ENCODE peak calls at places on chromosomes 13 and 19, in eight cellular contexts. F is left colon; N is activated T-cell treated with anti-CD3 and anti-CD28 coated beads for 1 hour; G is kidney tubule cell; T is ascending aorta; Y is BJ; W is stimulated activated CD4-positive, alpha-beta T cell treated with anti-CD3 and anti-CD28 coated beads, Interleukin-15, amount 100 ng/mL, for 1 hour; X is amygdala. V is an unnamed sample.

GRCh38 chr13:101520672-101521071 is 68.2 kb downstream of the ITGBL1 start:
- DNase-seq in T (no peak), X (no peak), F (no peak), W (no peak), N (no peak), Y (no peak), G (peak; percentile 77), V (no peak)

GRCh38 chr19:46925548-46925950 is 64.8 kb downstream of the ARHGAP35 start:
- DNase-seq in X (no peak), G (peak; percentile 83), T (no peak), N (no peak), F (peak; percentile 71), Y (no peak), W (no peak), V (no peak)

GRCh38 chr19:45630463-45630862 is 8.7 kb downstream of the EML2 start:
- DNase-seq in X (no peak), T (no peak), G (peak; percentile 92), W (no peak), N (no peak), Y (peak; percentile 91), F (no peak), V (no peak)

GRCh38 chr13:64855506-64855905 is 2374.6 kb downstream of the PCDH9 start:
- DNase-seq in N (no peak), X (no peak), T (no peak), Y (no peak), F (no peak), G (no peak), W (no peak), V (no peak)

GRCh38 chr13:20720499-20720898 is 17.0 kb downstream of the IL17D start:
- DNase-seq in W (no peak), Y (no peak), F (no peak), N (no peak), X (no peak), G (no peak), T (no peak), V (no peak)

GRCh38 chr13:27857271-27857670 is 62.5 kb upstream of the PDX1 start:
- DNase-seq in W (no peak), F (no peak), G (no peak), X (no peak), T (no peak), Y (no peak), N (no peak), V (no peak)

GRCh38 chr13:63304497-63304896 is 1888.8 kb upstream of the PCDH20 start:
- DNase-seq in F (no peak), W (no peak), T (no peak), G (no peak), X (no peak), Y (no peak), N (no peak), V (no peak)

GRCh38 chr13:71856548-71856947 is 10.5 kb downstream of the DACH1 start:
- DNase-seq in G (no peak), N (no peak), T (no peak), W (no peak), Y (no peak), F (no peak), X (no peak), V (no peak)

GRCh38 chr13:97710797-97711196 is 242.7 kb upstream of the IPO5 start:
- DNase-seq in F (no peak), T (no peak), N (no peak), G (no peak), W (no peak), X (no peak), Y (no peak), V (no peak)

GRCh38 chr13:44306401-44307192 is 67.0 kb upstream of the SERP2 start:
- DNase-seq in T (peak; percentile 38), W (no peak), F (peak; percentile 69), N (no peak), G (peak; percentile 91), X (no peak), Y (peak; percentile 76), V (no peak)

GRCh38 chr19:49691243-49692101 is 556 bp downstream of the CPT1C start:
- DNase-seq in W (no peak), X (peak; percentile 76), Y (no peak), T (no peak), N (no peak), F (no peak), G (peak; percentile 37), V (no peak)

GRCh38 chr19:23049256-23049655 is 46.3 kb upstream of the ZNF728 start:
- DNase-seq in X (no peak), Y (no peak), F (no peak), W (no peak), N (no peak), T (no peak), G (no peak), V (no peak)

GRCh38 chr19:13055213-13056051 is 47.2 kb downstream of the LYL1 start:
- DNase-seq in X (peak; percentile 32), Y (peak; percentile 89), G (peak; percentile 77), W (no peak), T (peak; percentile 50), N (no peak), F (peak; percentile 64), V (peak; percentile 72)

GRCh38 chr13:33797622-33798021 is 20.3 kb upstream of the RFC3 start:
- DNase-seq in X (no peak), W (no peak), G (no peak), T (no peak), Y (no peak), N (no peak), F (no peak), V (no peak)

GRCh38 chr13:98581971-98582702 is 5.2 kb upstream of the STK24 start:
- DNase-seq in T (no peak), G (peak; percentile 80), X (no peak), Y (no peak), W (no peak), N (no peak), F (no peak), V (no peak)

GRCh38 chr19:17772172-17772571 is 20.9 kb downstream of the FCHO1 start:
- DNase-seq in T (no peak), G (no peak), N (no peak), W (no peak), F (no peak), Y (no peak), X (no peak), V (no peak)

GRCh38 chr13:42990147-42990990 is 1.7 kb downstream of the EPSTI1 start:
- DNase-seq in G (no peak), X (no peak), Y (no peak), N (no peak), F (no peak), T (no peak), W (no peak), V (no peak)

GRCh38 chr19:57389194-57389729 is 392 bp upstream of the ZNF548 start:
- DNase-seq in W (no peak), F (no peak), Y (no peak), X (no peak), T (no peak), G (no peak), N (no peak), V (no peak)

GRCh38 chr13:50161052-50161451 is 145.8 kb downstream of the KCNRG start:
- DNase-seq in W (no peak), N (no peak), G (peak; percentile 30), F (no peak), Y (no peak), X (no peak), T (no peak), V (no peak)

GRCh38 chr19:35095667-35096368 is 19.8 kb upstream of the FXYD3 start:
- DNase-seq in F (no peak), T (no peak), N (no peak), Y (no peak), X (no peak), G (peak; percentile 13), W (no peak), V (peak; percentile 48)

GRCh38 chr19:50384685-50385535 is 763 bp downstream of the POLD1 start:
- DNase-seq in W (no peak), G (peak; percentile 37), F (no peak), N (no peak), T (no peak), Y (no peak), X (no peak), V (no peak)

GRCh38 chr13:99956473-99957349 is 14.9 kb downstream of the ZIC5 start:
- DNase-seq in X (peak; percentile 16), G (no peak), W (no peak), F (no peak), Y (no peak), T (no peak), N (no peak), V (no peak)

GRCh38 chr19:3780786-3781304 is 5.3 kb downstream of the MATK start:
- DNase-seq in W (no peak), Y (no peak), T (no peak), F (no peak), N (no peak), G (no peak), X (no peak), V (no peak)

GRCh38 chr13:29459818-29460335 is 135.6 kb downstream of the SLC7A1 start:
- DNase-seq in N (no peak), X (no peak), G (no peak), W (no peak), T (no peak), Y (no peak), F (no peak), V (no peak)

V was measured in gastrocnemius medialis.